ENCODE peak calls at places on chromosomes 16 and 17, in six cellular contexts. U, G, N, X, L and H are unnamed samples.

GRCh38 chr17:79538291-79538690 is 72.6 kb downstream of the RBFOX3 start:
- DNase-seq in X (no peak), L (no peak), G (no peak), N (no peak), U (no peak), H (no peak)

GRCh38 chr17:11618861-11619566 is 20.7 kb downstream of the DNAH9 start:
- DNase-seq in U (no peak), L (no peak), N (no peak), G (no peak), X (peak), H (no peak)

GRCh38 chr17:37191219-37191618 is 184.6 kb upstream of the C17orf78 start:
- DNase-seq in G (no peak), U (no peak), X (no peak), L (no peak), N (no peak), H (no peak)

GRCh38 chr16:50252874-50253510 is 13.4 kb upstream of the ADCY7 start:
- DNase-seq in L (no peak), G (no peak), U (no peak), N (no peak), X (no peak), H (no peak)

GRCh38 chr16:15545544-15545943 is 97.4 kb downstream of the MARF1 start:
- DNase-seq in L (no peak), G (no peak), N (no peak), U (no peak), X (no peak), H (no peak)

GRCh38 chr16:77437859-77438258 is 3.0 kb upstream of the ADAMTS18 start:
- DNase-seq in L (no peak), G (no peak), U (no peak), X (no peak), N (no peak), H (no peak)

GRCh38 chr17:28180449-28180848 is 138.0 kb downstream of the NLK start:
- DNase-seq in U (no peak), X (no peak), N (no peak), L (no peak), G (no peak), H (no peak)

GRCh38 chr17:59413014-59413725 is 81.7 kb downstream of the YPEL2 start:
- DNase-seq in U (no peak), G (no peak), X (no peak), L (no peak), N (no peak), H (no peak)

GRCh38 chr17:17971431-17972125 is 622 bp downstream of the TOM1L2 start:
- DNase-seq in G (peak), N (no peak), X (peak), U (no peak), L (no peak), H (no peak)

GRCh38 chr17:57733085-57733484 is 12.0 kb downstream of the CCDC182 start:
- DNase-seq in U (no peak), L (no peak), X (no peak), G (no peak), N (no peak), H (no peak)

GRCh38 chr16:27383511-27384243 is 18.3 kb upstream of the IL21R start:
- DNase-seq in U (no peak), X (no peak), L (no peak), N (no peak), G (no peak), H (no peak)

GRCh38 chr16:2512920-2513404 is 790 bp upstream of the ATP6V0C start:
- DNase-seq in L (no peak), N (no peak), G (no peak), U (peak), X (peak), H (no peak)

GRCh38 chr17:57987582-57988300 is at the start of gene VEZF1:
- DNase-seq in L (peak), U (no peak), N (peak), X (peak), G (peak), H (no peak)

GRCh38 chr17:13885550-13885949 is 183.8 kb upstream of the COX10 start:
- DNase-seq in X (no peak), N (no peak), L (no peak), U (no peak), G (no peak), H (no peak)

GRCh38 chr17:73600103-73600871 is 44.0 kb downstream of the SDK2 start:
- DNase-seq in L (no peak), G (no peak), U (no peak), N (no peak), X (no peak), H (no peak)

GRCh38 chr16:6841392-6841791 is 491.3 kb upstream of the RBFOX1 start:
- DNase-seq in X (no peak), U (no peak), L (no peak), G (no peak), N (no peak), H (no peak)

GRCh38 chr17:15446036-15446435 is 21.4 kb downstream of the CDRT4 start:
- DNase-seq in X (no peak), G (no peak), L (no peak), N (no peak), U (peak), H (no peak)

GRCh38 chr17:40518401-40519088 is 17.1 kb upstream of the TNS4 start:
- DNase-seq in L (no peak), U (no peak), G (peak), N (no peak), X (no peak), H (no peak)

GRCh38 chr17:37176683-37177082 is 199.1 kb upstream of the C17orf78 start:
- DNase-seq in L (no peak), G (no peak), N (no peak), X (no peak), U (no peak), H (no peak)

GRCh38 chr17:7029659-7030058 is 6.2 kb upstream of the SLC16A13 start:
- DNase-seq in N (no peak), X (no peak), U (no peak), L (no peak), G (no peak), H (no peak)

GRCh38 chr17:78892520-78892919 is 10.5 kb downstream of the CEP295NL start:
- DNase-seq in N (no peak), U (no peak), L (no peak), G (no peak), X (no peak), H (no peak)